ENCODE peak calls at places on chromosomes 4 and X, in ten cellular contexts. One of them, this sample, is unnamed.

GRCh38 chrX:154991039-154991438 is 31.5 kb downstream of the F8 start:
- DNase-seq in foreskin fibroblast: no peak
- DNase-seq in dorsolateral prefrontal cortex: no peak
- DNase-seq in stimulated activated CD8-positive, alpha-beta memory T cell treated with anti-CD3 and anti-CD28 coated beads, Interleukin-4, amount 100 ng/mL, for 24 hours: peak; percentile 5
- DNase-seq in progenitor cell of endocrine pancreas: no peak
- DNase-seq in nephron progenitor cell: no peak
- DNase-seq in heart right ventricle: no peak
- DNase-seq in fibroblast of mammary gland: no peak
- DNase-seq in choroid plexus epithelial cell: no peak
- DNase-seq in NCI-H510A: no peak
- DNase-seq in this sample: no peak

GRCh38 chrX:129945131-129945530 is 37.3 kb upstream of the BCORL1 start:
- DNase-seq in heart right ventricle: no peak
- DNase-seq in stimulated activated CD8-positive, alpha-beta memory T cell treated with anti-CD3 and anti-CD28 coated beads, Interleukin-4, amount 100 ng/mL, for 24 hours: no peak
- DNase-seq in nephron progenitor cell: no peak
- DNase-seq in choroid plexus epithelial cell: no peak
- DNase-seq in foreskin fibroblast: no peak
- DNase-seq in dorsolateral prefrontal cortex: no peak
- DNase-seq in NCI-H510A: no peak
- DNase-seq in fibroblast of mammary gland: peak; percentile 45
- DNase-seq in progenitor cell of endocrine pancreas: no peak
- DNase-seq in this sample: no peak

GRCh38 chrX:101708180-101708579 is 48.5 kb upstream of the ARMCX2 start:
- DNase-seq in progenitor cell of endocrine pancreas: no peak
- DNase-seq in NCI-H510A: no peak
- DNase-seq in nephron progenitor cell: no peak
- DNase-seq in foreskin fibroblast: no peak
- DNase-seq in heart right ventricle: no peak
- DNase-seq in fibroblast of mammary gland: peak; percentile 8
- DNase-seq in stimulated activated CD8-positive, alpha-beta memory T cell treated with anti-CD3 and anti-CD28 coated beads, Interleukin-4, amount 100 ng/mL, for 24 hours: no peak
- DNase-seq in dorsolateral prefrontal cortex: no peak
- DNase-seq in choroid plexus epithelial cell: peak; percentile 1
- DNase-seq in this sample: no peak

GRCh38 chrX:22338740-22339139 is 66.0 kb downstream of the CBLL2 start:
- DNase-seq in choroid plexus epithelial cell: peak; percentile 27
- DNase-seq in foreskin fibroblast: peak; percentile 8
- DNase-seq in progenitor cell of endocrine pancreas: no peak
- DNase-seq in nephron progenitor cell: no peak
- DNase-seq in fibroblast of mammary gland: peak; percentile 36
- DNase-seq in stimulated activated CD8-positive, alpha-beta memory T cell treated with anti-CD3 and anti-CD28 coated beads, Interleukin-4, amount 100 ng/mL, for 24 hours: no peak
- DNase-seq in heart right ventricle: no peak
- DNase-seq in NCI-H510A: no peak
- DNase-seq in dorsolateral prefrontal cortex: no peak
- DNase-seq in this sample: no peak

GRCh38 chr4:174871407-174871806 is 42.4 kb upstream of the GLRA3 start:
- DNase-seq in progenitor cell of endocrine pancreas: no peak
- DNase-seq in dorsolateral prefrontal cortex: no peak
- DNase-seq in NCI-H510A: no peak
- DNase-seq in nephron progenitor cell: no peak
- DNase-seq in foreskin fibroblast: no peak
- DNase-seq in heart right ventricle: no peak
- DNase-seq in choroid plexus epithelial cell: no peak
- DNase-seq in stimulated activated CD8-positive, alpha-beta memory T cell treated with anti-CD3 and anti-CD28 coated beads, Interleukin-4, amount 100 ng/mL, for 24 hours: no peak
- DNase-seq in fibroblast of mammary gland: no peak
- DNase-seq in this sample: no peak

GRCh38 chr4:122874194-122874593 is 47.6 kb downstream of the FGF2 start:
- DNase-seq in progenitor cell of endocrine pancreas: no peak
- DNase-seq in NCI-H510A: no peak
- DNase-seq in stimulated activated CD8-positive, alpha-beta memory T cell treated with anti-CD3 and anti-CD28 coated beads, Interleukin-4, amount 100 ng/mL, for 24 hours: no peak
- DNase-seq in choroid plexus epithelial cell: peak; percentile 93
- DNase-seq in foreskin fibroblast: peak; percentile 74
- DNase-seq in fibroblast of mammary gland: peak; percentile 84
- DNase-seq in dorsolateral prefrontal cortex: no peak
- DNase-seq in heart right ventricle: no peak
- DNase-seq in nephron progenitor cell: no peak
- DNase-seq in this sample: no peak

GRCh38 chr4:168390041-168390440 is 71.5 kb upstream of the DDX60 start:
- DNase-seq in fibroblast of mammary gland: no peak
- DNase-seq in dorsolateral prefrontal cortex: no peak
- DNase-seq in progenitor cell of endocrine pancreas: no peak
- DNase-seq in choroid plexus epithelial cell: no peak
- DNase-seq in nephron progenitor cell: no peak
- DNase-seq in foreskin fibroblast: no peak
- DNase-seq in heart right ventricle: no peak
- DNase-seq in NCI-H510A: no peak
- DNase-seq in stimulated activated CD8-positive, alpha-beta memory T cell treated with anti-CD3 and anti-CD28 coated beads, Interleukin-4, amount 100 ng/mL, for 24 hours: no peak
- DNase-seq in this sample: no peak

GRCh38 chr4:184293552-184293951 is 75.9 kb upstream of the ENPP6 start:
- DNase-seq in foreskin fibroblast: no peak
- DNase-seq in NCI-H510A: peak; percentile 28
- DNase-seq in heart right ventricle: no peak
- DNase-seq in stimulated activated CD8-positive, alpha-beta memory T cell treated with anti-CD3 and anti-CD28 coated beads, Interleukin-4, amount 100 ng/mL, for 24 hours: no peak
- DNase-seq in nephron progenitor cell: no peak
- DNase-seq in dorsolateral prefrontal cortex: no peak
- DNase-seq in progenitor cell of endocrine pancreas: no peak
- DNase-seq in fibroblast of mammary gland: no peak
- DNase-seq in choroid plexus epithelial cell: no peak
- DNase-seq in this sample: no peak

GRCh38 chr4:180456928-180457327 is 1786.3 kb upstream of the TENM3 start:
- DNase-seq in NCI-H510A: no peak
- DNase-seq in fibroblast of mammary gland: no peak
- DNase-seq in heart right ventricle: no peak
- DNase-seq in choroid plexus epithelial cell: no peak
- DNase-seq in foreskin fibroblast: no peak
- DNase-seq in stimulated activated CD8-positive, alpha-beta memory T cell treated with anti-CD3 and anti-CD28 coated beads, Interleukin-4, amount 100 ng/mL, for 24 hours: no peak
- DNase-seq in dorsolateral prefrontal cortex: no peak
- DNase-seq in progenitor cell of endocrine pancreas: no peak
- DNase-seq in nephron progenitor cell: no peak
- DNase-seq in this sample: no peak

GRCh38 chr4:28267166-28267565 is 1406.5 kb downstream of the STIM2 start:
- DNase-seq in heart right ventricle: no peak
- DNase-seq in foreskin fibroblast: no peak
- DNase-seq in stimulated activated CD8-positive, alpha-beta memory T cell treated with anti-CD3 and anti-CD28 coated beads, Interleukin-4, amount 100 ng/mL, for 24 hours: no peak
- DNase-seq in dorsolateral prefrontal cortex: no peak
- DNase-seq in progenitor cell of endocrine pancreas: no peak
- DNase-seq in NCI-H510A: no peak
- DNase-seq in choroid plexus epithelial cell: no peak
- DNase-seq in nephron progenitor cell: no peak
- DNase-seq in fibroblast of mammary gland: no peak
- DNase-seq in this sample: no peak

GRCh38 chr4:23235613-23236390 is 543.1 kb downstream of the GBA3 start:
- DNase-seq in nephron progenitor cell: no peak
- DNase-seq in stimulated activated CD8-positive, alpha-beta memory T cell treated with anti-CD3 and anti-CD28 coated beads, Interleukin-4, amount 100 ng/mL, for 24 hours: no peak
- DNase-seq in NCI-H510A: no peak
- DNase-seq in choroid plexus epithelial cell: no peak
- DNase-seq in fibroblast of mammary gland: no peak
- DNase-seq in dorsolateral prefrontal cortex: no peak
- DNase-seq in heart right ventricle: no peak
- DNase-seq in progenitor cell of endocrine pancreas: no peak
- DNase-seq in foreskin fibroblast: no peak
- DNase-seq in this sample: no peak

GRCh38 chr4:111449657-111450056 is 695.6 kb upstream of the FAM241A start:
- DNase-seq in heart right ventricle: no peak
- DNase-seq in stimulated activated CD8-positive, alpha-beta memory T cell treated with anti-CD3 and anti-CD28 coated beads, Interleukin-4, amount 100 ng/mL, for 24 hours: no peak
- DNase-seq in choroid plexus epithelial cell: no peak
- DNase-seq in foreskin fibroblast: no peak
- DNase-seq in NCI-H510A: no peak
- DNase-seq in dorsolateral prefrontal cortex: no peak
- DNase-seq in nephron progenitor cell: no peak
- DNase-seq in progenitor cell of endocrine pancreas: no peak
- DNase-seq in fibroblast of mammary gland: no peak
- DNase-seq in this sample: no peak

GRCh38 chr4:184824776-184825393 is 883 bp downstream of the ACSL1 start:
- DNase-seq in dorsolateral prefrontal cortex: no peak
- DNase-seq in progenitor cell of endocrine pancreas: no peak
- DNase-seq in foreskin fibroblast: no peak
- DNase-seq in fibroblast of mammary gland: peak; percentile 11
- DNase-seq in NCI-H510A: no peak
- DNase-seq in stimulated activated CD8-positive, alpha-beta memory T cell treated with anti-CD3 and anti-CD28 coated beads, Interleukin-4, amount 100 ng/mL, for 24 hours: no peak
- DNase-seq in heart right ventricle: no peak
- DNase-seq in nephron progenitor cell: no peak
- DNase-seq in choroid plexus epithelial cell: no peak
- DNase-seq in this sample: no peak

GRCh38 chrX:150934453-150934852 is 36.0 kb upstream of the CD99L2 start:
- DNase-seq in stimulated activated CD8-positive, alpha-beta memory T cell treated with anti-CD3 and anti-CD28 coated beads, Interleukin-4, amount 100 ng/mL, for 24 hours: no peak
- DNase-seq in heart right ventricle: peak; percentile 2
- DNase-seq in nephron progenitor cell: no peak
- DNase-seq in foreskin fibroblast: peak; percentile 24
- DNase-seq in dorsolateral prefrontal cortex: no peak
- DNase-seq in choroid plexus epithelial cell: peak; percentile 76
- DNase-seq in NCI-H510A: no peak
- DNase-seq in fibroblast of mammary gland: peak; percentile 73
- DNase-seq in progenitor cell of endocrine pancreas: no peak
- DNase-seq in this sample: no peak

GRCh38 chr4:108512615-108513505 is 107.5 kb upstream of the RPL34 start:
- DNase-seq in fibroblast of mammary gland: peak; percentile 59
- DNase-seq in NCI-H510A: peak; percentile 59
- DNase-seq in foreskin fibroblast: peak; percentile 39
- DNase-seq in dorsolateral prefrontal cortex: no peak
- DNase-seq in progenitor cell of endocrine pancreas: peak; percentile 44
- DNase-seq in choroid plexus epithelial cell: peak; percentile 86
- DNase-seq in stimulated activated CD8-positive, alpha-beta memory T cell treated with anti-CD3 and anti-CD28 coated beads, Interleukin-4, amount 100 ng/mL, for 24 hours: peak; percentile 18
- DNase-seq in nephron progenitor cell: peak; percentile 62
- DNase-seq in heart right ventricle: peak; percentile 38
- DNase-seq in this sample: no peak

GRCh38 chrX:2220296-2220695 is 280.5 kb downstream of the DHRSX start:
- DNase-seq in foreskin fibroblast: no peak
- DNase-seq in dorsolateral prefrontal cortex: no peak
- DNase-seq in choroid plexus epithelial cell: no peak
- DNase-seq in stimulated activated CD8-positive, alpha-beta memory T cell treated with anti-CD3 and anti-CD28 coated beads, Interleukin-4, amount 100 ng/mL, for 24 hours: no peak
- DNase-seq in NCI-H510A: no peak
- DNase-seq in progenitor cell of endocrine pancreas: no peak
- DNase-seq in heart right ventricle: no peak
- DNase-seq in nephron progenitor cell: no peak
- DNase-seq in fibroblast of mammary gland: no peak
- DNase-seq in this sample: no peak

GRCh38 chrX:96685205-96686099 is 810 bp downstream of the DIAPH2 start:
- DNase-seq in fibroblast of mammary gland: peak; percentile 70
- DNase-seq in foreskin fibroblast: peak; percentile 41
- DNase-seq in dorsolateral prefrontal cortex: no peak
- DNase-seq in stimulated activated CD8-positive, alpha-beta memory T cell treated with anti-CD3 and anti-CD28 coated beads, Interleukin-4, amount 100 ng/mL, for 24 hours: peak; percentile 14
- DNase-seq in nephron progenitor cell: peak; percentile 49
- DNase-seq in NCI-H510A: no peak
- DNase-seq in choroid plexus epithelial cell: peak; percentile 42
- DNase-seq in progenitor cell of endocrine pancreas: peak; percentile 10
- DNase-seq in heart right ventricle: peak; percentile 13
- DNase-seq in this sample: peak; percentile 31

GRCh38 chr4:26803462-26803861 is 57.2 kb upstream of the STIM2 start:
- DNase-seq in foreskin fibroblast: no peak
- DNase-seq in heart right ventricle: no peak
- DNase-seq in progenitor cell of endocrine pancreas: no peak
- DNase-seq in fibroblast of mammary gland: no peak
- DNase-seq in choroid plexus epithelial cell: no peak
- DNase-seq in dorsolateral prefrontal cortex: no peak
- DNase-seq in stimulated activated CD8-positive, alpha-beta memory T cell treated with anti-CD3 and anti-CD28 coated beads, Interleukin-4, amount 100 ng/mL, for 24 hours: no peak
- DNase-seq in nephron progenitor cell: peak; percentile 30
- DNase-seq in NCI-H510A: no peak
- DNase-seq in this sample: no peak

GRCh38 chrX:152806035-152806434 is 24.5 kb downstream of the CETN2 start:
- DNase-seq in NCI-H510A: no peak
- DNase-seq in nephron progenitor cell: no peak
- DNase-seq in choroid plexus epithelial cell: no peak
- DNase-seq in foreskin fibroblast: no peak
- DNase-seq in heart right ventricle: no peak
- DNase-seq in fibroblast of mammary gland: no peak
- DNase-seq in dorsolateral prefrontal cortex: no peak
- DNase-seq in stimulated activated CD8-positive, alpha-beta memory T cell treated with anti-CD3 and anti-CD28 coated beads, Interleukin-4, amount 100 ng/mL, for 24 hours: no peak
- DNase-seq in progenitor cell of endocrine pancreas: no peak
- DNase-seq in this sample: no peak

GRCh38 chrX:40550069-40550468 is 30.7 kb upstream of the ATP6AP2 start:
- DNase-seq in nephron progenitor cell: no peak
- DNase-seq in foreskin fibroblast: no peak
- DNase-seq in dorsolateral prefrontal cortex: no peak
- DNase-seq in choroid plexus epithelial cell: no peak
- DNase-seq in NCI-H510A: peak; percentile 84
- DNase-seq in progenitor cell of endocrine pancreas: no peak
- DNase-seq in stimulated activated CD8-positive, alpha-beta memory T cell treated with anti-CD3 and anti-CD28 coated beads, Interleukin-4, amount 100 ng/mL, for 24 hours: no peak
- DNase-seq in fibroblast of mammary gland: no peak
- DNase-seq in heart right ventricle: no peak
- DNase-seq in this sample: no peak

GRCh38 chr4:145887241-145887964 is 51.2 kb downstream of the ZNF827 start:
- DNase-seq in stimulated activated CD8-positive, alpha-beta memory T cell treated with anti-CD3 and anti-CD28 coated beads, Interleukin-4, amount 100 ng/mL, for 24 hours: no peak
- DNase-seq in choroid plexus epithelial cell: peak; percentile 81
- DNase-seq in progenitor cell of endocrine pancreas: no peak
- DNase-seq in nephron progenitor cell: no peak
- DNase-seq in heart right ventricle: peak; percentile 26
- DNase-seq in NCI-H510A: no peak
- DNase-seq in dorsolateral prefrontal cortex: no peak
- DNase-seq in foreskin fibroblast: peak; percentile 51
- DNase-seq in fibroblast of mammary gland: peak; percentile 83
- DNase-seq in this sample: no peak

GRCh38 chr4:156169861-156170260 is 216.2 kb upstream of the CTSO start:
- DNase-seq in nephron progenitor cell: no peak
- DNase-seq in fibroblast of mammary gland: no peak
- DNase-seq in progenitor cell of endocrine pancreas: no peak
- DNase-seq in heart right ventricle: no peak
- DNase-seq in NCI-H510A: no peak
- DNase-seq in foreskin fibroblast: no peak
- DNase-seq in choroid plexus epithelial cell: no peak
- DNase-seq in dorsolateral prefrontal cortex: no peak
- DNase-seq in stimulated activated CD8-positive, alpha-beta memory T cell treated with anti-CD3 and anti-CD28 coated beads, Interleukin-4, amount 100 ng/mL, for 24 hours: no peak
- DNase-seq in this sample: no peak

GRCh38 chr4:38169524-38169923 is 209.3 kb downstream of the PTTG2 start:
- DNase-seq in choroid plexus epithelial cell: no peak
- DNase-seq in foreskin fibroblast: no peak
- DNase-seq in dorsolateral prefrontal cortex: no peak
- DNase-seq in nephron progenitor cell: no peak
- DNase-seq in fibroblast of mammary gland: no peak
- DNase-seq in heart right ventricle: no peak
- DNase-seq in progenitor cell of endocrine pancreas: no peak
- DNase-seq in NCI-H510A: no peak
- DNase-seq in stimulated activated CD8-positive, alpha-beta memory T cell treated with anti-CD3 and anti-CD28 coated beads, Interleukin-4, amount 100 ng/mL, for 24 hours: no peak
- DNase-seq in this sample: no peak

GRCh38 chr4:40630335-40631021 is 814 bp upstream of the RBM47 start:
- DNase-seq in foreskin fibroblast: no peak
- DNase-seq in nephron progenitor cell: peak; percentile 57
- DNase-seq in dorsolateral prefrontal cortex: no peak
- DNase-seq in fibroblast of mammary gland: no peak
- DNase-seq in progenitor cell of endocrine pancreas: peak; percentile 44
- DNase-seq in NCI-H510A: no peak
- DNase-seq in heart right ventricle: peak; percentile 14
- DNase-seq in choroid plexus epithelial cell: no peak
- DNase-seq in stimulated activated CD8-positive, alpha-beta memory T cell treated with anti-CD3 and anti-CD28 coated beads, Interleukin-4, amount 100 ng/mL, for 24 hours: no peak
- DNase-seq in this sample: no peak

GRCh38 chr4:78656968-78657445 is 105.4 kb downstream of the ANXA3 start:
- DNase-seq in foreskin fibroblast: no peak
- DNase-seq in choroid plexus epithelial cell: no peak
- DNase-seq in fibroblast of mammary gland: no peak
- DNase-seq in NCI-H510A: no peak
- DNase-seq in stimulated activated CD8-positive, alpha-beta memory T cell treated with anti-CD3 and anti-CD28 coated beads, Interleukin-4, amount 100 ng/mL, for 24 hours: no peak
- DNase-seq in dorsolateral prefrontal cortex: no peak
- DNase-seq in progenitor cell of endocrine pancreas: no peak
- DNase-seq in heart right ventricle: peak; percentile 21
- DNase-seq in nephron progenitor cell: no peak
- DNase-seq in this sample: no peak